ENCODE peak calls at places on chromosomes 3 and 15, in ten cellular contexts. P is kidney tubule cell; D is T-cell; U is AG08395; A is HTR-8/SVneo; E is uterus; W is kidney glomerular epithelial cell; K is CD4-positive, alpha-beta T cell; Y is CD8-positive, alpha-beta T cell; B is GM12865. R is an unnamed sample.

GRCh38 chr3:53949541-53949940 is 57.9 kb upstream of the SELENOK start:
- DNase-seq in P (no peak), D (no peak), U (no peak), A (no peak), E (no peak), W (no peak), K (no peak), Y (no peak), B (no peak), R (no peak)

GRCh38 chr15:62413786-62414185 is 248.7 kb upstream of the C2CD4B start:
- DNase-seq in P (no peak), D (no peak), U (peak), A (no peak), E (no peak), W (no peak), K (no peak), Y (no peak), B (no peak), R (no peak)

GRCh38 chr3:60579734-60580133 is 671.5 kb downstream of the FHIT start:
- DNase-seq in P (peak), D (no peak), U (peak), A (no peak), E (no peak), W (peak), K (no peak), Y (no peak), B (no peak), R (no peak)

GRCh38 chr3:40310690-40311089 is 1.2 kb downstream of the EIF1B start:
- DNase-seq in P (no peak), D (no peak), U (no peak), A (no peak), E (no peak), W (no peak), K (no peak), Y (no peak), B (no peak), R (no peak)

GRCh38 chr15:29935296-29936020 is 113.2 kb upstream of the TJP1 start:
- DNase-seq in P (peak), D (no peak), U (no peak), A (no peak), E (no peak), W (no peak), K (no peak), Y (no peak), B (no peak), R (no peak)

GRCh38 chr3:11718582-11719405 is 75.1 kb upstream of the VGLL4 start:
- DNase-seq in P (peak), D (peak), U (peak), A (peak), E (peak), W (peak), K (peak), Y (peak), B (peak), R (peak)

GRCh38 chr3:109643590-109643989 is 306.2 kb upstream of the DPPA4 start:
- DNase-seq in P (peak), D (no peak), U (peak), A (peak), E (no peak), W (no peak), K (no peak), Y (no peak), B (no peak), R (no peak)

GRCh38 chr15:57205999-57206398 is 170.3 kb upstream of the CGNL1 start:
- DNase-seq in P (no peak), D (no peak), U (no peak), A (no peak), E (no peak), W (no peak), K (no peak), Y (no peak), B (no peak), R (no peak)

GRCh38 chr15:70474682-70475438 is 288.5 kb downstream of the UACA start:
- DNase-seq in P (peak), D (no peak), U (peak), A (peak), E (peak), W (peak), K (no peak), Y (peak), B (no peak), R (peak)

GRCh38 chr3:192570757-192571156 is 156.6 kb downstream of the FGF12 start:
- DNase-seq in P (no peak), D (no peak), U (no peak), A (no peak), E (no peak), W (no peak), K (no peak), Y (no peak), B (no peak), R (no peak)

GRCh38 chr3:70873686-70874085 is 561.2 kb upstream of the MDFIC2 start:
- DNase-seq in P (no peak), D (no peak), U (no peak), A (no peak), E (no peak), W (no peak), K (no peak), Y (no peak), B (no peak), R (no peak)

GRCh38 chr3:98329392-98330124 is 24.1 kb upstream of the OR5K4 start:
- DNase-seq in P (peak), D (peak), U (peak), A (peak), E (no peak), W (peak), K (peak), Y (peak), B (peak), R (no peak)

GRCh38 chr3:27200721-27201434 is 168.3 kb downstream of the NEK10 start:
- DNase-seq in P (no peak), D (no peak), U (no peak), A (no peak), E (no peak), W (no peak), K (no peak), Y (no peak), B (no peak), R (no peak)

GRCh38 chr3:100063929-100064461 is 50.3 kb downstream of the FILIP1L start:
- DNase-seq in P (no peak), D (no peak), U (no peak), A (no peak), E (no peak), W (no peak), K (no peak), Y (no peak), B (no peak), R (no peak)

GRCh38 chr3:7546219-7546618 is 685.3 kb downstream of the GRM7 start:
- DNase-seq in P (peak), D (no peak), U (no peak), A (no peak), E (no peak), W (peak), K (no peak), Y (no peak), B (no peak), R (no peak)

GRCh38 chr15:78050851-78051250 is 26.7 kb downstream of the TBC1D2B start:
- DNase-seq in P (no peak), D (no peak), U (no peak), A (no peak), E (no peak), W (no peak), K (no peak), Y (no peak), B (no peak), R (no peak)

GRCh38 chr3:51622868-51623267 is 48.2 kb upstream of the TEX264 start:
- DNase-seq in P (no peak), D (no peak), U (peak), A (no peak), E (no peak), W (no peak), K (no peak), Y (no peak), B (no peak), R (no peak)

GRCh38 chr3:60017631-60018030 is 967.8 kb upstream of the CFAP20DC start:
- DNase-seq in P (peak), D (peak), U (no peak), A (no peak), E (no peak), W (peak), K (peak), Y (peak), B (peak), R (no peak)

GRCh38 chr3:99172736-99173657 is 271.5 kb upstream of the DCBLD2 start:
- DNase-seq in P (peak), D (no peak), U (peak), A (peak), E (no peak), W (peak), K (no peak), Y (no peak), B (peak), R (no peak)

GRCh38 chr3:9067352-9067975 is 104.2 kb upstream of the RAD18 start:
- DNase-seq in P (peak), D (no peak), U (peak), A (peak), E (peak), W (peak), K (no peak), Y (no peak), B (peak), R (peak)

GRCh38 chr3:185283374-185283935 is 29.6 kb upstream of the EHHADH start:
- DNase-seq in P (peak), D (no peak), U (no peak), A (no peak), E (no peak), W (peak), K (no peak), Y (no peak), B (no peak), R (no peak)

GRCh38 chr15:89690276-89691218 is at the start of the genes PEX11A and WDR93:
- DNase-seq in P (peak), D (peak), U (peak), A (peak), E (peak), W (peak), K (peak), Y (peak), B (peak), R (peak)

GRCh38 chr15:62976301-62976842 is 66.2 kb upstream of the TPM1 start:
- DNase-seq in P (peak), D (no peak), U (peak), A (no peak), E (no peak), W (peak), K (no peak), Y (no peak), B (no peak), R (no peak)

GRCh38 chr3:41956574-41956973 is 5.3 kb downstream of the ULK4 start:
- DNase-seq in P (no peak), D (no peak), U (no peak), A (no peak), E (no peak), W (no peak), K (no peak), Y (no peak), B (no peak), R (no peak)

GRCh38 chr3:178680489-178680888 is 144.3 kb downstream of the KCNMB2 start:
- DNase-seq in P (no peak), D (no peak), U (no peak), A (no peak), E (no peak), W (no peak), K (no peak), Y (no peak), B (no peak), R (no peak)

GRCh38 chr3:177351757-177352158 is 154.5 kb upstream of the TBL1XR1 start:
- DNase-seq in P (no peak), D (no peak), U (no peak), A (no peak), E (no peak), W (no peak), K (no peak), Y (no peak), B (peak), R (no peak)

GRCh38 chr3:138509586-138509985 is 75.2 kb downstream of the ESYT3 start:
- DNase-seq in P (no peak), D (no peak), U (no peak), A (no peak), E (no peak), W (no peak), K (no peak), Y (no peak), B (no peak), R (no peak)

GRCh38 chr3:132445812-132446211 is 28.5 kb downstream of the DNAJC13 start:
- DNase-seq in P (peak), D (no peak), U (peak), A (peak), E (no peak), W (no peak), K (no peak), Y (no peak), B (peak), R (no peak)

GRCh38 chr3:173501941-173502489 is 104.5 kb downstream of the NLGN1 start:
- DNase-seq in P (peak), D (no peak), U (no peak), A (no peak), E (no peak), W (peak), K (no peak), Y (no peak), B (no peak), R (no peak)

GRCh38 chr15:93948728-93949127 is 282.6 kb upstream of the MCTP2 start:
- DNase-seq in P (no peak), D (no peak), U (no peak), A (no peak), E (no peak), W (no peak), K (no peak), Y (no peak), B (no peak), R (no peak)

GRCh38 chr15:77335298-77335697 is 84.6 kb downstream of the PEAK1 start:
- DNase-seq in P (no peak), D (no peak), U (no peak), A (no peak), E (no peak), W (no peak), K (no peak), Y (no peak), B (no peak), R (no peak)